ENCODE peak calls at places on chromosomes 5 and 9, in four cellular contexts. X is activated CD4-positive, alpha-beta T cell treated with anti-CD3 and anti-CD28 coated beads, Interleukin-2, amount 50 U/mL, for 1 hour; D is activated CD8-positive, alpha-beta T cell treated with anti-CD3 and anti-CD28 coated beads for 36 hours; E is foreskin fibroblast. P is an unnamed sample.

GRCh38 chr5:149153751-149154610 is 12.7 kb downstream of the ABLIM3 start:
- DNase-seq in X (no peak), D (no peak), E (peak), P (no peak)

GRCh38 chr9:33297455-33297854 is 7.1 kb downstream of the NFX1 start:
- DNase-seq in X (no peak), D (peak), E (no peak), P (peak)

GRCh38 chr5:143645356-143645755 is 166.6 kb upstream of the HMHB1 start:
- DNase-seq in X (no peak), D (no peak), E (no peak), P (no peak)

GRCh38 chr9:98220911-98221310 is 28.5 kb upstream of the CORO2A start:
- DNase-seq in X (no peak), D (no peak), E (no peak), P (no peak)

GRCh38 chr9:134852906-134853654 is 27.5 kb upstream of the FCN2 start:
- DNase-seq in X (no peak), D (no peak), E (no peak), P (no peak)

GRCh38 chr9:122370869-122371467 is at the start of gene PTGS1:
- DNase-seq in X (no peak), D (peak), E (peak), P (peak)

GRCh38 chr5:2464141-2464540 is 287.3 kb downstream of the IRX2 start:
- DNase-seq in X (no peak), D (no peak), E (no peak), P (no peak)

GRCh38 chr9:110206388-110206787 is 1.6 kb downstream of the C9orf152 start:
- DNase-seq in X (no peak), D (no peak), E (no peak), P (no peak)

GRCh38 chr9:128105538-128106175 is 21.9 kb downstream of the PTGES2 start:
- DNase-seq in X (no peak), D (no peak), E (no peak), P (no peak)

GRCh38 chr9:112921549-112921948 is 30.9 kb upstream of the SLC46A2 start:
- DNase-seq in X (no peak), D (no peak), E (peak), P (no peak)

GRCh38 chr9:74122229-74122628 is 374.9 kb upstream of the RORB start:
- DNase-seq in X (no peak), D (no peak), E (no peak), P (no peak)

GRCh38 chr5:9562101-9562500 is 16.2 kb upstream of the SEMA5A start:
- DNase-seq in X (no peak), D (no peak), E (no peak), P (no peak)

GRCh38 chr9:6739218-6739617 is 18.6 kb upstream of the KDM4C start:
- DNase-seq in X (no peak), D (no peak), E (no peak), P (no peak)

GRCh38 chr9:76107487-76107886 is 217.0 kb downstream of the PCSK5 start:
- DNase-seq in X (no peak), D (no peak), E (peak), P (no peak)

GRCh38 chr9:99287641-99288040 is 65.6 kb downstream of the SEC61B start:
- DNase-seq in X (no peak), D (no peak), E (no peak), P (no peak)

GRCh38 chr5:88824892-88825781 is 57.8 kb downstream of the MEF2C start:
- DNase-seq in X (no peak), D (no peak), E (no peak), P (no peak)

GRCh38 chr5:136066705-136067271 is 38.0 kb downstream of the TGFBI start:
- DNase-seq in X (no peak), D (no peak), E (peak), P (no peak)

GRCh38 chr5:97629281-97629680 is 446.2 kb upstream of the RIOK2 start:
- DNase-seq in X (no peak), D (no peak), E (peak), P (no peak)

GRCh38 chr5:33997331-33997983 is 10.4 kb downstream of the AMACR start:
- DNase-seq in X (peak), D (peak), E (peak), P (no peak)

GRCh38 chr9:70145981-70146380 is 102.3 kb downstream of the MAMDC2 start:
- DNase-seq in X (no peak), D (no peak), E (no peak), P (no peak)

GRCh38 chr9:5549671-5550650 is 39.6 kb downstream of the PDCD1LG2 start:
- DNase-seq in X (no peak), D (no peak), E (peak), P (no peak)

P was measured in activated B cell treated with CpG ODN at 0.5 μM for 24 hours.